ENCODE peak calls at places on chromosomes 12 and 14, in five cellular contexts. B, P, L, O and C are unnamed samples.
A peak's percentile ranks its signal among the peaks of the same experiment; 100 is the strongest.

GRCh38 chr12:110743571-110744093 is 941 bp upstream of the PPP1CC start:
- DNase-seq in O (peak; percentile 60), B (peak; percentile 62), L (peak; percentile 75), P (peak; percentile 41), C (no peak)

GRCh38 chr12:54032627-54033100 is at the start of gene HOXC5:
- DNase-seq in L (peak; percentile 60), O (peak; percentile 82), P (peak; percentile 66), B (peak; percentile 56), C (no peak)

GRCh38 chr12:57088442-57089258 is at the start of gene NAB2:
- DNase-seq in O (peak; percentile 98), B (peak; percentile 99), L (peak; percentile 97), P (peak; percentile 98), C (peak; percentile 96)

GRCh38 chr14:62722406-62722805 is 322.9 kb downstream of the KCNH5 start:
- DNase-seq in O (no peak), P (no peak), L (no peak), B (no peak), C (no peak)

GRCh38 chr12:53200458-53201169 is 6.4 kb downstream of the ITGB7 start:
- DNase-seq in P (no peak), O (no peak), B (no peak), L (no peak), C (no peak)

GRCh38 chr14:77746064-77746463 is 14.9 kb downstream of the SNW1 start:
- DNase-seq in B (no peak), L (no peak), P (no peak), O (no peak), C (no peak)

GRCh38 chr14:89137514-89138163 is 279.4 kb downstream of the FOXN3 start:
- DNase-seq in L (peak; percentile 62), P (peak; percentile 55), O (peak; percentile 64), B (peak; percentile 90), C (no peak)

GRCh38 chr12:65742481-65742971 is 81.8 kb upstream of the HMGA2 start:
- DNase-seq in B (no peak), P (no peak), L (no peak), O (no peak), C (no peak)

GRCh38 chr12:109766251-109766778 is 52.7 kb downstream of the FAM222A start:
- DNase-seq in P (peak; percentile 33), B (peak; percentile 11), O (peak; percentile 28), L (no peak), C (peak; percentile 88)

GRCh38 chr14:100854435-100854834 is 28.5 kb downstream of the MEG3 start:
- DNase-seq in B (no peak), L (no peak), O (peak; percentile 22), P (no peak), C (no peak)

GRCh38 chr14:89628521-89628920 is 211.5 kb upstream of the FOXN3 start:
- DNase-seq in L (no peak), B (no peak), P (no peak), O (no peak), C (no peak)

GRCh38 chr12:123102381-123102780 is 48.5 kb downstream of the PITPNM2 start:
- DNase-seq in O (no peak), B (no peak), P (no peak), L (no peak), C (no peak)

GRCh38 chr12:92597997-92598396 is 104.8 kb upstream of the PLEKHG7 start:
- DNase-seq in B (no peak), O (no peak), P (no peak), L (no peak), C (no peak)

GRCh38 chr14:55107766-55108554 is 21.1 kb upstream of the LGALS3 start:
- DNase-seq in O (peak; percentile 94), P (peak; percentile 90), L (peak; percentile 92), B (peak; percentile 91), C (no peak)

GRCh38 chr12:90826031-90826430 is 128.9 kb downstream of the CCER1 start:
- DNase-seq in P (no peak), L (no peak), O (no peak), B (no peak), C (no peak)

GRCh38 chr14:100900837-100901390 is 2.6 kb downstream of the RTL1 start:
- DNase-seq in P (peak; percentile 43), O (no peak), L (no peak), B (no peak), C (no peak)

GRCh38 chr14:23301969-23302289 is 730 bp downstream of the PPP1R3E start:
- DNase-seq in L (no peak), B (no peak), O (no peak), P (no peak), C (no peak)

GRCh38 chr12:32159925-32160324 is 53.3 kb downstream of the BICD1 start:
- DNase-seq in L (no peak), O (no peak), B (no peak), P (no peak), C (no peak)

GRCh38 chr12:92977326-92977725 is 48.2 kb upstream of the EEA1 start:
- DNase-seq in O (peak; percentile 55), L (no peak), P (no peak), B (no peak), C (no peak)

GRCh38 chr14:35332517-35333346 is 40.5 kb downstream of the PSMA6 start:
- DNase-seq in P (no peak), L (peak; percentile 82), O (no peak), B (peak; percentile 82), C (no peak)

GRCh38 chr14:26021759-26022158 is 576.1 kb downstream of the NOVA1 start:
- DNase-seq in P (no peak), L (no peak), B (no peak), O (no peak), C (no peak)

GRCh38 chr14:52023518-52023917 is 34.2 kb downstream of the RTRAF start:
- DNase-seq in B (no peak), P (peak; percentile 48), L (no peak), O (no peak), C (no peak)

GRCh38 chr14:93219103-93219726 is 12.2 kb downstream of the UBR7 start:
- DNase-seq in L (no peak), B (peak; percentile 58), O (no peak), P (peak; percentile 81), C (no peak)

GRCh38 chr14:100755649-100756048 is 29.0 kb downstream of the DLK1 start:
- DNase-seq in L (no peak), P (no peak), O (no peak), B (no peak), C (no peak)

GRCh38 chr12:1797011-1797901 is 23.1 kb upstream of the LRTM2 start:
- DNase-seq in P (peak; percentile 47), L (peak; percentile 87), O (peak; percentile 79), B (peak; percentile 72), C (peak; percentile 85)

GRCh38 chr12:100672075-100672592 is 98.7 kb downstream of the GAS2L3 start:
- DNase-seq in O (peak; percentile 52), L (peak; percentile 41), P (no peak), B (peak; percentile 23), C (no peak)

GRCh38 chr14:101336203-101336602 is 225.1 kb upstream of the DIO3 start:
- DNase-seq in O (no peak), P (no peak), B (no peak), L (no peak), C (no peak)

GRCh38 chr12:127487031-127487430 is 779.9 kb upstream of the TMEM132C start:
- DNase-seq in L (no peak), P (no peak), B (no peak), O (no peak), C (no peak)

GRCh38 chr12:77384941-77385340 is 319.6 kb upstream of the E2F7 start:
- DNase-seq in B (no peak), O (no peak), L (no peak), P (no peak), C (no peak)

GRCh38 chr12:64682572-64683277 is 72.4 kb downstream of the RASSF3 start:
- DNase-seq in B (no peak), L (no peak), O (no peak), P (peak; percentile 35), C (no peak)

GRCh38 chr12:108152179-108152538 is 23.1 kb downstream of the WSCD2 start:
- DNase-seq in L (no peak), O (no peak), P (no peak), B (no peak), C (no peak)

GRCh38 chr12:114662512-114663177 is 21.3 kb downstream of the TBX3 start:
- DNase-seq in B (peak; percentile 60), L (no peak), P (peak; percentile 88), O (peak; percentile 80), C (no peak)

GRCh38 chr14:30125322-30125944 is 197.8 kb upstream of the PRKD1 start:
- DNase-seq in P (no peak), L (no peak), O (no peak), B (no peak), C (no peak)

GRCh38 chr14:68942281-68943035 is 36.6 kb downstream of the ACTN1 start:
- DNase-seq in O (no peak), L (no peak), P (no peak), B (no peak), C (no peak)
- H3K4me1 ChIP-seq in O (peaks cover 51% of the 10 kb centered on the region), L (peaks cover 70% of the 10 kb centered on the region), P (peaks cover 98% of the 10 kb centered on the region), B (peaks cover 62% of the 10 kb centered on the region), C (peaks cover 97% of the 10 kb centered on the region)

GRCh38 chr12:6330999-6331714 is 10.7 kb downstream of the TNFRSF1A start:
- DNase-seq in B (no peak), P (no peak), O (no peak), L (no peak), C (no peak)

GRCh38 chr12:6334359-6334758 is 7.5 kb downstream of the TNFRSF1A start:
- DNase-seq in O (no peak), P (no peak), L (no peak), B (no peak), C (no peak)

GRCh38 chr12:6333029-6333428 is 8.8 kb downstream of the TNFRSF1A start:
- DNase-seq in B (peak; percentile 76), P (no peak), O (no peak), L (peak; percentile 77), C (no peak)

GRCh38 chr12:6333566-6333965 is 8.3 kb downstream of the TNFRSF1A start:
- DNase-seq in P (no peak), L (no peak), B (no peak), O (no peak), C (no peak)

DNA sequence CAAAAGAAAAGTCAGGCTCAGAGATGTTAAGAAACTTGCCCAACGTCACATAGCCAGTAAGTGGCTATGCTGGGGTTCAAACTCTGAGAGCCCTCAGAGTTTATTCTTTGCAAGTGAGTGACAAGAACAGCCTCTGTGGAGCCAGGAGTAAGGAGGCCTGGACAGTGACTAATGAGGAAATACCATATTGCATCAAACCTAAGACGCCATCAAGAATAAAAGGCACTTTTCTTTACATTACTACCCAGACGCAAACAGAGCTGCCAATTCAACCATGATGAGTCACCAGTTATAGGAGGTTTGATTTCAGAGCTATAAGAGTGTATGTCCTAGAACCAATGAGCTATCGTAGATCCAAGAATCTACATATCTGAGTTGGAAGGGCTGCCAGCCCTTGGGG is 9.4 kb downstream of the TNFRSF1A start:
- DNase-seq in B (no peak), P (no peak), O (no peak), L (no peak), C (no peak)
- H3K4me1 ChIP-seq in B (peaks cover 74% of the 10 kb centered on the region), P (peaks cover 43% of the 10 kb centered on the region), O (peaks cover 44% of the 10 kb centered on the region), L (peaks cover 55% of the 10 kb centered on the region), C (peaks cover 55% of the 10 kb centered on the region)

GRCh38 chr12:52151153-52151858 is 40.5 kb downstream of the KRT80 start:
- DNase-seq in P (no peak), O (no peak), L (no peak), B (no peak), C (no peak)
- H3K4me1 ChIP-seq in P (peaks cover 40% of the 10 kb centered on the region), O (peaks cover 25% of the 10 kb centered on the region), L (peaks cover 48% of the 10 kb centered on the region), B (peaks cover 70% of the 10 kb centered on the region), C (peaks cover 82% of the 10 kb centered on the region)

DNA sequence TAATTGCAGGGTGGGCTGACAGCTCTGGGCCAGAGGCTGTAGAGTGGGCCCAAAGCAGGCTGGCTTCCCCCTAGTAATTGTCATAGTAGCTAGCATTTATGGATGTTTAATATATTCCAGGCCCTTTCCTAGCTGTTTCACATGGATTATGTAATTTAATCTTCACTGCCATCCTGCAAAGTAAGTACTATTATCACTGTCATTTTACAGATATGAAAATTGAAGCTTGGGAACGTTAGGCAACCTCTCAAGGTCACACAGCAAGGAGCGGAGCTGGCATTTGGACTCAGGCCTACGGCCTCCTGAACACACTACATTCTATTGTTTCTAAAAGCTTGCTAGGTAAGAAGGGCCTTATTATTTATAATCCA is 79.7 kb downstream of the DYRK2 start:
- DNase-seq in O (no peak), L (no peak), B (no peak), P (peak; percentile 48), C (no peak)
- H3K4me1 ChIP-seq in O (peaks cover 25% of the 10 kb centered on the region), L (no peaks in the 10 kb centered on the region), B (no peaks in the 10 kb centered on the region), P (peaks cover 15% of the 10 kb centered on the region), C (no peaks in the 10 kb centered on the region)